ENCODE peak calls at places on chromosome X, in seven cellular contexts. W is HepG2, I is K562, N is HCT116, L is WTC11, D is GM12878, Q is H1. B is an unnamed sample.
A peak's percentile ranks its signal among the peaks of the same experiment; 100 is the strongest.

GRCh38 chrX:154714925-154715324 is 36.0 kb downstream of the GAB3 start:
- DNase-seq in L (peak; percentile 36), D (no peak), I (peak; percentile 57), N (peak; percentile 23), Q (no peak), W (peak; percentile 12), B (peak; percentile 77)

GRCh38 chrX:21683910-21684309 is 25.8 kb upstream of the KLHL34 start:
- DNase-seq in L (no peak), D (no peak), N (no peak), I (no peak), W (no peak), Q (no peak), B (no peak)

GRCh38 chrX:52425710-52426245 is 57.0 kb downstream of the XAGE2 start:
- DNase-seq in N (no peak), I (no peak), L (no peak), Q (no peak), D (no peak), W (no peak), B (no peak)

GRCh38 chrX:131746491-131746968 is 202.7 kb downstream of the OR13H1 start:
- DNase-seq in I (peak; percentile 54), Q (no peak), N (peak; percentile 2), D (peak; percentile 87), L (no peak), W (no peak), B (peak; percentile 57)

GRCh38 chrX:150880808-150881165 is 17.7 kb downstream of the CD99L2 start:
- DNase-seq in D (no peak), I (no peak), L (no peak), W (no peak), Q (no peak), N (no peak), B (no peak)

GRCh38 chrX:150365051-150365952 is 2.2 kb downstream of the MAMLD1 start:
- DNase-seq in W (no peak), L (peak; percentile 77), Q (no peak), D (no peak), I (peak; percentile 38), N (peak; percentile 35), B (peak; percentile 74)

GRCh38 chrX:23773601-23774175 is 9.3 kb upstream of the SAT1 start:
- DNase-seq in I (no peak), Q (no peak), W (no peak), N (no peak), L (no peak), D (peak; percentile 36), B (no peak)

GRCh38 chrX:136395271-136395670 is 92.5 kb upstream of the BRS3 start:
- DNase-seq in L (no peak), D (no peak), N (no peak), Q (no peak), I (no peak), W (no peak), B (no peak)

GRCh38 chrX:42976729-42977366 is 198.9 kb upstream of the PPP1R2C start:
- DNase-seq in L (no peak), Q (no peak), N (no peak), D (no peak), W (no peak), I (no peak), B (no peak)

GRCh38 chrX:74505437-74505836 is 84.1 kb downstream of the SLC16A2 start:
- DNase-seq in L (no peak), D (no peak), N (no peak), W (no peak), I (no peak), Q (no peak), B (peak; percentile 45)

GRCh38 chrX:20595928-20596550 is 329.3 kb upstream of the RPS6KA3 start:
- DNase-seq in L (peak; percentile 8), D (no peak), Q (no peak), I (no peak), W (no peak), N (no peak), B (no peak)

GRCh38 chrX:144918936-144919335 is 328.4 kb upstream of the SPANXN1 start:
- DNase-seq in I (no peak), N (no peak), Q (no peak), D (no peak), W (no peak), L (no peak), B (no peak)

GRCh38 chrX:115531818-115532403 is 29.1 kb upstream of the PLS3 start:
- DNase-seq in Q (no peak), N (no peak), I (no peak), W (no peak), L (no peak), D (no peak), B (no peak)

GRCh38 chrX:3142259-3143042 is 101.2 kb downstream of the ARSF start:
- DNase-seq in I (no peak), W (no peak), Q (no peak), L (no peak), D (no peak), N (peak; percentile 28), B (no peak)

DNA sequence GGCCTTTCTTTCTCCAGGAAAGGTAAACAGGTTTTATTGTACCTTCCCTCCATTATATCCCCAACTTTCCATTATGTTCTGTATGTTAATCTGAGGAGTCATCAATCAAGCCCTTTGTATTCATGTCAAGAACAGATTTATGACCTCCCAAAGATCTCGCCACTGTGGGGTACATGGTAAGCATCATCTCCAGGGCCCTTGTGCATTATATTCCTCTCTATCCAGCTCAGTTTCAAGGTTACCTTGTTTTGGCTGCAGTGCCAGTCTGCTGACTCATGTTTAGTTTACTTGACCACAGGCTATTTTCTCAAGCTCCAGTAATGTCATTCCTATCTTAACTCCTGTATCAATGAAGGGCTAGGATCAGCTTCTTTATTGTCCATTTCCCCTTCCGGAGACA is 125.1 kb upstream of the FRMPD4 start:
- DNase-seq in D (no peak), I (no peak), N (no peak), L (no peak), W (no peak), Q (no peak), B (no peak)
- TF ChIP-seq SP1 in D (no peak), I (no peak), N (no peak), L (no peak), W (no peak), Q (no peak), B (no peak)

GRCh38 chrX:12308420-12308819 is 170.1 kb downstream of the FRMPD4 start:
- DNase-seq in W (no peak), I (no peak), Q (no peak), L (no peak), D (no peak), N (no peak), B (no peak)

GRCh38 chrX:12307961-12308360 is 169.7 kb downstream of the FRMPD4 start:
- DNase-seq in Q (no peak), I (no peak), D (no peak), W (no peak), N (no peak), L (no peak), B (no peak)

GRCh38 chrX:12301288-12301687 is 163.0 kb downstream of the FRMPD4 start:
- DNase-seq in W (no peak), Q (no peak), I (no peak), L (no peak), D (no peak), N (no peak), B (no peak)

GRCh38 chrX:12309040-12309732 is 170.9 kb downstream of the FRMPD4 start:
- DNase-seq in D (no peak), L (no peak), Q (no peak), N (no peak), I (no peak), W (no peak), B (no peak)

DNA sequence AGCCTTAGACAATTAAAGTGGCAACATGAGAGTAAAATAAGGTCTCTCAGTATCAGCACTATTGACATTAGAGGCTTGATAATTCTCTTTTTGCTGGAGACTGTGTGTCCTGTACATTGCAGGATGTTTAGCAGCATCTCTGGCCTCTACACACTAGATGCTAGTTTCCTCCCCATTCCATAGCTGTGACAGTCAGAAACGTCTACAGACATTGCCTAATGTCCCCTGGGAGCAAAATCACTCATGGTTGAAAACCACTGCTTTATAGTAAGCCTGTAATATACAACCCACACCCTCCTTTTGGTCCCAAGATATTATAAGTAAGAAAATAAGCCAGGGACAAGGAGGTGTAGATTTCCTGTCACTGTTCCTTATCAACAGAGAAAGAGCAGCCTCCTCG is 166.0 kb downstream of the FRMPD4 start:
- DNase-seq in D (no peak), Q (no peak), W (no peak), I (no peak), L (no peak), N (no peak), B (no peak)
- TF ChIP-seq SP1 in D (no peak), Q (no peak), W (no peak), I (no peak), L (no peak), N (no peak), B (no peak)

GRCh38 chrX:26999634-27000033 is 463.5 kb downstream of the PPP4R3C start:
- DNase-seq in I (no peak), Q (no peak), D (no peak), W (no peak), N (no peak), L (no peak), B (no peak)
- TF ChIP-seq SP1 in I (no peak), Q (no peak), D (no peak), W (no peak), N (no peak), L (no peak), B (no peak)

DNA sequence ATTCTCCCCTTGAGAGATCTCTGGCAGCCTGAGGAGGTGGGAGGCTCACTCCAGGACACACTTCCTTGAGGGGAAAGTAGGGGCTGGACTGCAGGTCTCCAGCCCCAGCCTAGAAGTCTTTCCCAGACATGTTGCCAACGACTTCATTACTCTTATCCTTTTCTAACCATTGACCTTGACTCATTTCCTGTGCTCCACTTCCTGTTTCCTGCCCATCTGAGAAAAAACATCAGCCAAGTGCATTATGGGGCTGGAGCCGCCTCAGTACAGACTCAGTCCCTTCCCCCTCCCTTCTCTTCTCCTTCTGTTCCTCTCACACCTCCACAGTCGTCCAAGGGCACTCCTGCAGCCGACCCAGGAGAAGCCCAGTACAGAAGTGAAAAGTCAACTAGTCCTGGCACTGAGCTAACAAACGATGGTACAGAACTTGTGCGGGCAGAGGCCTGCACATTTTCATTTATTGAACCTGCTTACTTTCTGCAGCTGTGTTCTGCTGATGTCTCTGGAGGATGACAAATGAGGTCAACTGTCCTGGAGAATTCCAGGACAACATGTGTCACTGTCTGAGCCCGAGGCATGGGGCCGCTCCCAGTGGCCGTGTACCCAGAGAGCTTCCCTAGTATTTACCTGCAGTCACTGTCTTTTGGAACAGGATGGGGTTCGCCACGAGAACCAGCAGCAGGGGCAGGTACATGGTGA is 20.1 kb downstream of the GPR143 start:
- DNase-seq in I (no peak), Q (no peak), W (no peak), L (no peak), D (no peak), N (no peak), B (no peak)
- TF ChIP-seq SP1 in I (no peak), Q (no peak), W (no peak), L (no peak), D (no peak), N (no peak), B (no peak)

GRCh38 chrX:66889418-66889817 is 250.5 kb upstream of the EDA2R start:
- DNase-seq in L (no peak), W (no peak), N (no peak), D (no peak), Q (no peak), I (no peak), B (no peak)
- TF ChIP-seq SP1 in L (no peak), W (no peak), N (no peak), D (no peak), Q (no peak), I (no peak), B (no peak)

DNA sequence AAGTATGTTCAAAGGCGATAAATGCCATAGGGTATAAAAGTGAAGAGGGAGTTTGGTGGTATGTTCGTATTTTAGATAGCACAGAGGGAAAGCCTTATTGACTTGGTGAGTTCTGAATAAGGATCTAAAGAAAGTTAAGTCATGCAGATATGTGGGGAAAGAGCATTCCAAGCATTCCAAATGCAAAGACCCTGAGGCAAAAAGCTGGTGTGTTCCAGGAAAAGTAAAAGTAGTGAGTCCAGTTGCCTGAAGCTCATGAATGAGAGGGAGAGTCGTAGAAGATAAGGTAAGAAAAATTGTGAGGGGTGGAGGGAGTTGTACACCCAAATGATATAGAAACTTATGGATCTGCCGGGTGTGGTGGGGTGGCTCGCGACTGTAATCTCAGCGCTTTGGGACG is 426.7 kb downstream of the RPA4 start:
- DNase-seq in Q (peak; percentile 29), W (no peak), L (no peak), N (no peak), I (no peak), D (no peak), B (no peak)
- TF ChIP-seq SP1 in Q (peak; percentile 55), W (no peak), L (no peak), N (no peak), I (no peak), D (no peak), B (no peak)